ENCODE peak calls at places on chromosomes 12 and 14, in four cellular contexts. K is right atrium auricular region; U is CD8-positive, alpha-beta T cell; O is ovary. Z is an unnamed sample.

GRCh38 chr12:13209279-13210021 is 12.9 kb downstream of the EMP1 start:
- DNase-seq in O (no peak), U (no peak), K (no peak), Z (no peak)

GRCh38 chr12:43789941-43790340 is 16.2 kb downstream of the TWF1 start:
- DNase-seq in O (no peak), U (no peak), K (no peak), Z (no peak)

GRCh38 chr14:50830932-50831703 is at the start of gene NIN:
- DNase-seq in U (peak), K (peak), O (peak), Z (peak)

GRCh38 chr14:92472860-92473259 is 40.7 kb upstream of the RIN3 start:
- DNase-seq in U (no peak), O (no peak), K (peak), Z (no peak)

GRCh38 chr12:1859643-1860042 is 39.3 kb downstream of the LRTM2 start:
- DNase-seq in O (no peak), K (no peak), U (no peak), Z (no peak)

GRCh38 chr14:23483216-23483854 is 13.8 kb downstream of the NGDN start:
- DNase-seq in U (no peak), K (no peak), O (no peak), Z (no peak)

GRCh38 chr12:72272731-72273498 is 745 bp downstream of the TRHDE start:
- DNase-seq in K (no peak), U (no peak), O (peak), Z (no peak)

GRCh38 chr12:52417742-52418141 is 11.6 kb upstream of the KRT82 start:
- DNase-seq in U (no peak), O (no peak), K (no peak), Z (no peak)

GRCh38 chr12:29282452-29282851 is 98.5 kb downstream of the ERGIC2 start:
- DNase-seq in U (no peak), O (no peak), K (no peak), Z (no peak)

GRCh38 chr12:29187756-29188155 is 38.7 kb downstream of the FAR2 start:
- DNase-seq in U (no peak), O (no peak), K (no peak), Z (no peak)

GRCh38 chr12:131140697-131141096 is 187.0 kb downstream of the ADGRD1 start:
- DNase-seq in U (no peak), K (no peak), O (no peak), Z (no peak)

GRCh38 chr12:3213768-3214167 is 136.6 kb downstream of the TSPAN9 start:
- DNase-seq in O (no peak), K (no peak), U (no peak), Z (no peak)

GRCh38 chr12:124727922-124728321 is 135.7 kb downstream of the SCARB1 start:
- DNase-seq in O (no peak), K (no peak), U (no peak), Z (no peak)

GRCh38 chr12:6688543-6688999 is 604 bp downstream of the ZNF384 start:
- DNase-seq in U (no peak), K (no peak), O (peak), Z (peak)

GRCh38 chr12:127809236-127809635 is 457.7 kb upstream of the TMEM132C start:
- DNase-seq in K (no peak), U (no peak), O (no peak), Z (no peak)

GRCh38 chr14:23613242-23614070 is 22.7 kb upstream of the DHRS2 start:
- DNase-seq in O (no peak), U (no peak), K (no peak), Z (no peak)

GRCh38 chr14:91980157-91980556 is 32.7 kb upstream of the FBLN5 start:
- DNase-seq in K (no peak), U (no peak), O (no peak), Z (no peak)

GRCh38 chr12:18262514-18262913 is 1.2 kb downstream of the PIK3C2G start:
- DNase-seq in U (no peak), O (no peak), K (no peak), Z (no peak)

GRCh38 chr12:127820846-127821245 is 446.1 kb upstream of the TMEM132C start:
- DNase-seq in K (no peak), U (no peak), O (no peak), Z (no peak)

GRCh38 chr12:113868365-113868764 is 97.8 kb downstream of the RBM19 start:
- DNase-seq in K (no peak), U (no peak), O (no peak), Z (no peak)

GRCh38 chr12:123748661-123749060 is 13.4 kb upstream of the DNAH10 start:
- DNase-seq in O (no peak), K (no peak), U (no peak), Z (no peak)

GRCh38 chr14:104075530-104076151 is 9.9 kb upstream of the ASPG start:
- DNase-seq in O (no peak), K (no peak), U (no peak), Z (no peak)

GRCh38 chr12:50936821-50937220 is 15.5 kb upstream of the HIGD1C start:
- DNase-seq in U (no peak), K (no peak), O (no peak), Z (no peak)

GRCh38 chr14:57712101-57712500 is 153.8 kb downstream of the SLC35F4 start:
- DNase-seq in K (no peak), U (no peak), O (no peak), Z (no peak)

GRCh38 chr12:58341791-58342190 is 400.4 kb downstream of the ATP23 start:
- DNase-seq in K (no peak), O (no peak), U (no peak), Z (no peak)

GRCh38 chr14:90263748-90264449 is 7.5 kb downstream of the PSMC1 start:
- DNase-seq in K (no peak), U (no peak), O (no peak), Z (no peak)

GRCh38 chr12:96398422-96399080 is 1.7 kb downstream of the CDK17 start:
- DNase-seq in U (no peak), K (no peak), O (no peak), Z (no peak)

GRCh38 chr12:100447405-100447804 is 26.3 kb upstream of the NR1H4 start:
- DNase-seq in K (no peak), O (no peak), U (no peak), Z (no peak)

GRCh38 chr14:99132821-99133562 is 139.0 kb downstream of the BCL11B start:
- DNase-seq in U (no peak), K (peak), O (no peak), Z (no peak)

GRCh38 chr12:125518074-125518473 is 452.8 kb downstream of the AACS start:
- DNase-seq in O (no peak), K (no peak), U (no peak), Z (no peak)

GRCh38 chr12:40313928-40314327 is 89.1 kb downstream of the LRRK2 start:
- DNase-seq in K (no peak), O (no peak), U (no peak), Z (no peak)

GRCh38 chr12:15037091-15037723 is 64.4 kb downstream of the PDE6H start:
- DNase-seq in K (no peak), O (no peak), U (no peak), Z (no peak)

GRCh38 chr14:68794856-68795601 is 2.2 kb upstream of the ZFP36L1 start:
- DNase-seq in K (peak), O (no peak), U (no peak), Z (no peak)

GRCh38 chr12:28127455-28127854 is 62.8 kb upstream of the CCDC91 start:
- DNase-seq in K (no peak), O (no peak), U (no peak), Z (no peak)

GRCh38 chr12:51103977-51104376 is 20.6 kb upstream of the CSRNP2 start:
- DNase-seq in K (no peak), U (no peak), O (no peak), Z (no peak)

DNA sequence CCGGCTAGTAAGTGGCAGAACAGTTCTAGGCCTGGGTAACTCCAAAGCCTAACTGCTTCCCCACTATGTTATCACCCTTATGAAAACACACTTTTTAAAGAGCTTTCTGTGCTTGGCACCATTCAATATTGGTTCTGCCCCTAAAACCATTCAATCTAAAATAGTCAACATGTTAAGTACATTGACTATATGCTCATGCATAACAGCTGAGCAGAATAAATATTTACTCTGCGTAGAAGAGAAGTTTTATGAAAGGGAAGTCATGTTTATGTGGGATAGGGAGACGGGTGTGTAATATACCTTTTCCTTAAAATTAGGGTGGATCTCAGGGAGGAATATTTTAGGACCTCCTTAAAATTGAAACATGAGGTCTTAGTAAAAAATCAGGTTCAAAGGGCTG is 80.5 kb downstream of the SAMD4A start:
- DNase-seq in K (no peak), U (no peak), O (no peak), Z (no peak)
- TF ChIP-seq CTCF in K (no peak), U (no peak), O (no peak), Z (no peak)

GRCh38 chr12:111424189-111424792 is 18.6 kb downstream of the SH2B3 start:
- DNase-seq in O (no peak), K (no peak), U (no peak), Z (no peak)
- TF ChIP-seq CTCF in O (no peak), K (no peak), U (no peak), Z (no peak)

DNA sequence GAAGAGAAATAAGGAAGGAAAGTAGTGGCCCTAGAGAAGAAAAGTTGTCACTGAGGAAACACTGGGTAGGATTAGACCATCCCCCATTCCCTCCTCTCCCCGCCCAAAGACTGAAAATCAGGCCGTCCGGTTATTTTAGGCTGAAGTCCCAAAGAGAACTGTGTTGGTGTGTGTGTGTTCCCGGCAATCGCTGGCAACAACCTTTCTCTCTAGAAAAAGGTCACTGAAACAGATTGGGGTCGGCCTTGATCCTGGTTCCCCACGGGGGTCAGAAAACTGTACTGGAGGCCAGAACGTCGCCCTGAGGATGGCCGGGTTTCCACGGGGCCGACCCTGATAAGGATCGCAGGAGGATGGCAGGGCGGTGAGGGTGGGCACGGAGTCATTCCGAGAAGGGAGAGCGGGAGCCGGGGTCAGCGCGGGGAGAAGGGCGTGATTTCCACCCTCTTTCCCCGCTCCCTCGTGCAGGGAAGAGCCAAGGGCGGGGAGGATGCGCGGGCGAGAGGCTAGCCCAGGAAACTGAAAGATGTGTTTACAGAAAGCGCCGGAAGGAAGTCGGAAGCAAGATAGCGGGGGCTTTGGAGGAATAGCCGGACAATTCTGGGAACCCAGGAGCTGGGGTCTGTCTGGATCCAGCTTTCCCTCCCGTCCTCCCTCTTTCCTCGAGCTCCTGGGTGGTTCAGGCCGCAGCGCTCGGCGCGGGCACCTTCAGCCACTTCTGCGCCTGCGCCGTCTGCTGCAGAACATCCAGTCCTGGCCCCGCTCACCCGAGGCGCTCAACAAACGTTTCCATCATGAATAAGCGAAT is 25.3 kb upstream of the SPTLC2 start:
- DNase-seq in O (peak), K (peak), U (peak), Z (peak)
- TF ChIP-seq CTCF in O (no peak), K (no peak), U (no peak), Z (no peak)

DNA sequence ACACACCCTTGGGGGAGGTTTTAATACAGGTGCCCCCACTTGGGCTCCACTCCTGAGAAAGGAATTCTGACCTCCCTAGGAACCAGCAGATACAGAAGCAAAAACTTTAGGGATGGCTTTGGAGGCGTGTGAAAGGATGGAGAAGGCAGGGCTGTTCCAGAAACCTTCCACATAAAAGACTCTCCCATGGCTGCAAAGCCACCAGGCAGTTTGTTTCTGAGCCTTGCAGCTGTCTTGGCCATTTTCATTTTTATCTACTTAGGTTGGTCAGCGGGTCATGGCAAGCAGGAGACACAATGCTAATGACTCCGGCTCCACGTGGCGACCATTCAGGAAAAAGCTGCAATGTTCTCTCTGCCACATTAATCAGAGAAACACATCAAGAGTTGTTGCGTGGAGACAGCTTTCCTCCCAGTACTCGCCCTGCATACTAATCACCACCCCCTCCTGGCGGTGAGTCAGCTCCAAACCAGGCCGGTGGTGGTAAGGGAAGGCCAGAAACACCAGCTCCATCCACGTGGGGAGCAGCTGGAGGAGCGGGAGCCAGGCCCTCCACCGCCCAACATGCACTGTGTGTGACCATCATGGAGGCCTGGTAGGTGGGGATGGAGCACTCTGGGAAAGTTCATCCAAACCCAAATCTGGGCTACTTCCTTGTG is 30.9 kb upstream of the IRF2BPL start:
- DNase-seq in U (no peak), K (no peak), O (no peak), Z (peak)
- TF ChIP-seq CTCF in U (no peak), K (no peak), O (no peak), Z (peak)

GRCh38 chr12:32920506-32921085 is 24.0 kb upstream of the PKP2 start:
- DNase-seq in K (no peak), O (no peak), U (no peak), Z (no peak)
- TF ChIP-seq CTCF in K (no peak), O (no peak), U (no peak), Z (no peak)